ENCODE peak calls at places on chromosomes 2 and 18, in five cellular contexts. Y is SK-N-SH, N is breast epithelium, L is sigmoid colon, B is spleen. U is an unnamed sample.

GRCh38 chr2:88597168-88597567 is 30.1 kb downstream of the EIF2AK3 start:
- DNase-seq in Y (no peak), N (no peak), L (no peak), B (no peak), U (no peak)

GRCh38 chr18:76399613-76400391 is 95.2 kb downstream of the ZNF516 start:
- DNase-seq in Y (no peak), N (no peak), L (peak), B (no peak), U (no peak)

GRCh38 chr2:197846789-197847188 is 42.4 kb downstream of the PLCL1 start:
- DNase-seq in Y (no peak), N (no peak), L (no peak), B (no peak), U (no peak)

GRCh38 chr2:153828335-153828734 is 43.4 kb upstream of the GALNT13 start:
- DNase-seq in Y (no peak), N (no peak), L (no peak), B (no peak), U (no peak)

GRCh38 chr2:43748333-43748732 is 25.5 kb upstream of the DYNC2LI1 start:
- DNase-seq in Y (no peak), N (no peak), L (no peak), B (no peak), U (no peak)

GRCh38 chr2:172449916-172450550 is 22.6 kb downstream of the ITGA6 start:
- DNase-seq in Y (no peak), N (no peak), L (no peak), B (no peak), U (no peak)

GRCh38 chr18:23871410-23871809 is 143.1 kb upstream of the TTC39C start:
- DNase-seq in Y (peak), N (no peak), L (no peak), B (peak), U (peak)

GRCh38 chr2:147632193-147632592 is 212.6 kb upstream of the ACVR2A start:
- DNase-seq in Y (no peak), N (no peak), L (no peak), B (no peak), U (no peak)

GRCh38 chr2:162509288-162509968 is 165.5 kb downstream of the GCA start:
- DNase-seq in Y (no peak), N (no peak), L (no peak), B (no peak), U (no peak)

GRCh38 chr2:30566675-30567074 is 119.6 kb downstream of the LCLAT1 start:
- DNase-seq in Y (no peak), N (no peak), L (no peak), B (no peak), U (no peak)

GRCh38 chr18:10299686-10300085 is 154.7 kb upstream of the APCDD1 start:
- DNase-seq in Y (no peak), N (no peak), L (no peak), B (no peak), U (no peak)

GRCh38 chr2:128782411-128783192 is 463.9 kb upstream of the HS6ST1 start:
- DNase-seq in Y (no peak), N (peak), L (peak), B (peak), U (peak)

GRCh38 chr2:120815292-120815691 is 79.6 kb downstream of the GLI2 start:
- DNase-seq in Y (no peak), N (no peak), L (no peak), B (peak), U (no peak)

GRCh38 chr2:217471329-217471728 is 531.5 kb downstream of the TNS1 start:
- DNase-seq in Y (no peak), N (no peak), L (no peak), B (no peak), U (no peak)

GRCh38 chr2:114742245-114742644 is 299.8 kb downstream of the DPP10 start:
- DNase-seq in Y (no peak), N (no peak), L (no peak), B (no peak), U (no peak)

GRCh38 chr18:77140439-77141109 is 8.0 kb upstream of the MBP start:
- DNase-seq in Y (no peak), N (no peak), L (peak), B (no peak), U (no peak)

GRCh38 chr2:148167855-148168254 is 147.0 kb downstream of the MBD5 start:
- DNase-seq in Y (no peak), N (no peak), L (no peak), B (no peak), U (no peak)

DNA sequence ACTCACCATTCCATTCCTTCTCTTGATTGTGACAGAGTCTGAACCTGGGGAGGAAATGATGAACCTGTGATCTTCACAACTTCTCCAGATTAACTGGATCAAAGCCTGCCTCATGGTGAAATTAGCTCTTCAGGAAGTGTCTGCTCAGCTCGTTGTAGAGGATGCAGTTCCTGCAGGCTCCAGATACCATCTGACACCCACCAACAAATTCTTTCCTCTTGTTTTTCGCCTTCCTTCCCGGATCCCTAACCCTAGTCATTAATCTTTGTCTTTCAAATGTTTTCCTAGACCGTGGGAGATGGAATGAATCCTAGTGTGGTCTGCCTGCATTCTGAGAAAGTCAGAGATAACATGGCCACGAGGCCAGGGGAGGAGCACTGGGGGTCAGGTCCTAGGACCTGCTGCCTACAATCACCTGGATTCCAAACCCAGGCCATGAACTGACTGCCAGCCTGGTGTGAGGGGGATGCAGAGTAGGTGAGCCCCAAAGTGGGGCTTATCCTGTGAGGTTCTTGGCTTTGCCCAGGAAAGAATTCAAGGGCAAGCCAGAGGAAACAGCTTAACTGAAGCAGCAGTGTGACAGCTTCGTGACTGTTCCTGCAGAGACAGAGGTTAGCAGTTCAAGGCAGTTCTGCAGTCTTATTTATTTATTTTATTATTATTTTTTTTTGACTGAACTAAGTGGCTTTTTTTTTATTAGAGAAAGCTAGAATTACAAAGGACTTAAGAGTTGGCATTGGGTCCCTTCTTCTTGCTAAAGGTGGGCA is 67.8 kb downstream of the DIPK1C start:
- DNase-seq in Y (no peak), N (no peak), L (no peak), B (no peak), U (no peak)
- TF ChIP-seq POLR2AphosphoS5 in Y (no peak), N (no peak), L (no peak), B (no peak), U (no peak)

DNA sequence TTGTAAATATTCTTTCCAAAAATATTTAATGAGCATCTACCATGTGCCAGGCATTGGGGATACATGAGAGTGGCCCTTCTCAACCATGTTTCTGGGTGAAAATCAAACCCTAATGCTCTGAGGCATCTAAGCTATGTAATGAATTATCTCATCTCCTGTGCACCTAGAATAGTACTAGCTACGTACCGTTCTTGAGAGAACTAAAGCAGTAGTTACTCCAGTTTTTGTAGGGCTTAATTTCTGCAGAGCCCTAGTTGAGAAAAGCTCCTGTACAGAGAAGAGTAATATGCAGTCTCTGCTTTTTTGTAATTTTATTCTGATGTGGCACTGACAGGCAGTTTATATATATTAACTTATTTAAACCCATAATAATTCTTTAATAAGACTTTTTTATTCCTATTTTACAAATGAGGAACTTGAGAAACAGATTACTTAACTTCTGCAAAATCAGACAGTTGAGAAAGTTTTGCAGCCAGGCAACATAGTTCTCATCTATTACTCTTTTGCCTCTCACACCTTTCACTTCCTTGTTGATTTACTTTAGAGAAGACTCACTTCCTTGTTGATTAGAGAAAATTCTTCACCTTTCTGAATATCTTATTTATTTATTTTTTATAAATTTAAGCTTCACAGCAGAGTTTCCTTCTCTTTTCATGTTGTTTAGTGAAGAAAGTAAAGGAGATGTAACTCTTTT is 3.1 kb downstream of the SPOPL start:
- DNase-seq in Y (no peak), N (no peak), L (no peak), B (no peak), U (no peak)
- H3K4me3 ChIP-seq in Y (no peak), N (peak), L (no peak), B (no peak), U (no peak)

GRCh38 chr18:3447895-3448844 is 1.8 kb upstream of the TGIF1 start:
- DNase-seq in Y (peak), N (peak), L (peak), B (peak), U (peak)
- TF ChIP-seq POLR2AphosphoS5 in Y (peak), N (peak), L (peak), B (peak), U (no peak)

GRCh38 chr18:56112984-56113383 is 525.0 kb upstream of the TCF4 start:
- DNase-seq in Y (no peak), N (no peak), L (no peak), B (no peak), U (no peak)

GRCh38 chr18:56120781-56121180 is 517.6 kb downstream of the TXNL1 start:
- DNase-seq in Y (no peak), N (no peak), L (no peak), B (no peak), U (no peak)

GRCh38 chr18:56115072-56116038 is 523.0 kb downstream of the TXNL1 start:
- DNase-seq in Y (no peak), N (no peak), L (no peak), B (no peak), U (no peak)

GRCh38 chr18:56121669-56122068 is 516.7 kb downstream of the TXNL1 start:
- DNase-seq in Y (no peak), N (no peak), L (no peak), B (no peak), U (no peak)

GRCh38 chr18:56118422-56118821 is 520.0 kb downstream of the TXNL1 start:
- DNase-seq in Y (no peak), N (no peak), L (no peak), B (no peak), U (no peak)
- H3K4me3 ChIP-seq in Y (no peak), N (no peak), L (no peak), B (no peak), U (no peak)

DNA sequence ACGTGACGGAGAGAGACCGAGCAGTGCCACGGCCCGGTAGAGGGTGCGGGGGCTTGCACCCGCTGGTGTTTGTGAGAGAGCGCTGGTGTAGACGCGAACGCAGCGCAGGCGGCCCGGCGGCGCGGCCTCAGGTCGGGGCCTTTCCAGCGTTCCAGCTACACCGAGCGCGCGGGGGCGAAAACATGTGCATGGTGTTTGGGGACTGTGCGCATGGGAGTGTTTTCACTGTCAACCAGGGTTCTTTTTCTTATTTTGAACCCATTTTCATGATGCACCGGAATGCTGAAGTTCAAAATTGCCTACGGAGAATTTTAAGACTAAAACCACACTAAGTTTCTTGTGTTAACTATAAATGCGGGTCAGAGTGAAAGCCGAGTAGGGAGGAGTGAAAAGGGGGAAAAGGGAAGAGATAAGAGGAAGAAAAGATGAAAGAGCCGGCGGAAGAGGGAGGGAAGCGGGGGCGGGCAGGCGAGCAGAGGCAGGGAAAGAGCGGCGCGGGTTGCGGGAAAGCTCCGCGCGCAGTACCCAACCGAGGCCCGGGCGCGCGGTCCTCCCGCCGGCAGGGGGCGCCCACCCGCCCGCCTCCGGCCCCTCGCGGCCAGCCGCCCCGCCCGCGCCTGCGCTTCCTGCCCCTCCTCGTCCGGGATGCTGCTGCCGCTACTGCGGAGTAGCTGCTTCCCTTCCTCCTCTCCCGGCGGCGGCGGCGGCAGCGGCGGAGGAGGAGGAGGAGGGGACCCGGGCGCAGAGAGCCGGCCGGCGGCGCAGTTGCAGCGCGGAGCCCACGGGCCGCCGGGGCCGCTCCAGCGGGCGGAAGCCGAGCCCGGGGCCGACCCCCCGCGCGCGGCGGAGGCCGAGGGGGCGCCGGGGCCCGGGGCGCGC is at the start of gene RAB12:
- DNase-seq in Y (peak), N (peak), L (peak), B (peak), U (no peak)
- TF ChIP-seq POLR2AphosphoS5 in Y (peak), N (peak), L (peak), B (peak), U (peak)

DNA sequence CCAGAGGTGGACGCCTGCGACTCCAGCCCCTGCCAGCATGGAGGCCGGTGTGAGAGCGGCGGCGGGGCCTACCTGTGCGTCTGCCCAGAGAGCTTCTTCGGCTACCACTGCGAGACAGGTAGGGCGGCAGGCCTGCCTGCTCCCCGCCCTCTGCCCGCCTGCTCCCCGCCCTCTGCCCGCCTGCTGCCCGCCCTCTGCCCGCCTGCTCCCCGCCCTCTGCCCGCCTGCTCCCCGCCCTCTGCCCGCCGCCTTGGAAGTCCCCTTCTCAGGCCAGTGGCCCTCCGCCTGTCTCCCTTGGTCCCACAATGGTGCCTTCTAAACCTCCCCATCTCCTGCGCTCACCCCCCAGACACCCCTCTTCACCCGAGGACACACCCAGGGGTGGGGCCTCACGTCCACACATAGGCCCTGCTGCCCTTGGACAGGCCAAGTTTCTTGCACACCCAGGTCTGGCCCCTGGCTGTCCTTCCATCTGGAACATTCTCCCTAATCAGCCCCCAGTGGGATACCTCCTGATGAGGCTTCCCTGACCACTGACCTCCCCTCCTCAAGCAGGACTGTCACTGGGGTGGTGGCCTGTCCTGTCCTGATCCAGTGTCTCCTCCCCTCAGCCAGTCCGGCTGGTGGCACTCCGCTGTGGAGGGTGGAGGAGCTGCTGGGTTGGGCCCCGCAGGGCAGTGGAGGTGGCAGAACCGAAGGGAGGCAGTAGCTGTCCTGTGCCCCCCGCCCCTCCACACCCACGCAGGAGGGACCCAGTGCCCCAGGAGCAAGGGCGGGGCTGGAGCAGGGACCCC is 37.9 kb downstream of the MTERF4 start:
- DNase-seq in Y (peak), N (no peak), L (peak), B (peak), U (no peak)
- H3K4me3 ChIP-seq in Y (peak), N (peak), L (no peak), B (no peak), U (peak)

GRCh38 chr2:53827398-53828175 is 32.2 kb downstream of the GPR75 start:
- DNase-seq in Y (no peak), N (no peak), L (no peak), B (no peak), U (no peak)

GRCh38 chr2:53829669-53830290 is 30.0 kb downstream of the GPR75 start:
- DNase-seq in Y (no peak), N (no peak), L (no peak), B (no peak), U (no peak)

GRCh38 chr2:53828331-53828730 is 31.4 kb downstream of the GPR75 start:
- DNase-seq in Y (no peak), N (no peak), L (no peak), B (no peak), U (no peak)

GRCh38 chr2:53829252-53829651 is 30.5 kb downstream of the GPR75 start:
- DNase-seq in Y (no peak), N (no peak), L (no peak), B (no peak), U (no peak)

GRCh38 chr2:53826587-53827397 is 33.0 kb downstream of the GPR75 start:
- DNase-seq in Y (no peak), N (no peak), L (no peak), B (no peak), U (no peak)
- TF ChIP-seq POLR2AphosphoS5 in Y (no peak), N (no peak), L (no peak), B (no peak), U (peak)

GRCh38 chr18:70292628-70293027 is 3.8 kb downstream of the SOCS6 start:
- DNase-seq in Y (no peak), N (no peak), L (no peak), B (no peak), U (no peak)
- H3K4me3 ChIP-seq in Y (no peak), N (no peak), L (no peak), B (no peak), U (no peak)

GRCh38 chr2:38187416-38188127 is 111.6 kb upstream of the CYP1B1 start:
- DNase-seq in Y (no peak), N (peak), L (peak), B (no peak), U (peak)
- TF ChIP-seq POLR2AphosphoS5 in Y (no peak), N (peak), L (peak), B (no peak), U (peak)

GRCh38 chr2:24048662-24049484 is 668 bp upstream of the FKBP1B start:
- DNase-seq in Y (peak), N (no peak), L (no peak), B (no peak), U (no peak)
- H3K4me3 ChIP-seq in Y (peak), N (peak), L (peak), B (peak), U (peak)

U was measured in esophagus muscularis mucosa.